ENCODE peak calls at places on chromosomes 7 and 10, in six cellular contexts. F is SK-N-SH, B is hepatocyte, L is right cardiac atrium, H is right lobe of liver, S is stomach. P is an unnamed sample.

GRCh38 chr7:66778201-66778600 is 37.7 kb downstream of the RABGEF1 start:
- DNase-seq in F (no peak), B (no peak), L (no peak), H (no peak), S (no peak), P (no peak)

GRCh38 chr10:110783509-110784103 is 88.1 kb upstream of the PDCD4 start:
- DNase-seq in F (no peak), B (no peak), L (peak; percentile 62), H (no peak), S (no peak), P (no peak)

GRCh38 chr10:15378569-15378968 is 7.5 kb upstream of the FAM171A1 start:
- DNase-seq in F (no peak), B (no peak), L (no peak), H (no peak), S (no peak), P (no peak)

GRCh38 chr10:72016608-72017310 is 52.6 kb downstream of the CHST3 start:
- DNase-seq in F (no peak), B (no peak), L (peak; percentile 74), H (no peak), S (peak; percentile 60), P (peak; percentile 68)

GRCh38 chr10:115167716-115168115 is 74.6 kb downstream of the ATRNL1 start:
- DNase-seq in F (no peak), B (no peak), L (no peak), H (no peak), S (no peak), P (no peak)

GRCh38 chr7:28615091-28615490 is 202.8 kb downstream of the CREB5 start:
- DNase-seq in F (no peak), B (no peak), L (peak; percentile 43), H (no peak), S (no peak), P (no peak)

GRCh38 chr10:69479241-69479730 is 28.0 kb downstream of the TSPAN15 start:
- DNase-seq in F (peak; percentile 56), B (no peak), L (peak; percentile 70), H (no peak), S (no peak), P (peak; percentile 51)

GRCh38 chr10:72226418-72227027 is 10.4 kb upstream of the ASCC1 start:
- DNase-seq in F (no peak), B (no peak), L (no peak), H (no peak), S (no peak), P (no peak)

GRCh38 chr7:18356195-18356645 is 139.3 kb upstream of the HDAC9 start:
- DNase-seq in F (peak; percentile 34), B (peak; percentile 23), L (no peak), H (no peak), S (no peak), P (no peak)

GRCh38 chr10:60187691-60188090 is 202.0 kb downstream of the ANK3 start:
- DNase-seq in F (no peak), B (no peak), L (no peak), H (no peak), S (no peak), P (no peak)

GRCh38 chr7:25382175-25382574 is 153.9 kb upstream of the NPVF start:
- DNase-seq in F (no peak), B (no peak), L (no peak), H (no peak), S (no peak), P (no peak)

GRCh38 chr7:26535483-26536069 is 243.9 kb downstream of the SNX10 start:
- DNase-seq in F (peak; percentile 40), B (no peak), L (no peak), H (no peak), S (no peak), P (no peak)

GRCh38 chr10:36636285-36636839 is 489.0 kb upstream of the ANKRD30A start:
- DNase-seq in F (no peak), B (no peak), L (no peak), H (no peak), S (no peak), P (no peak)

GRCh38 chr7:50835156-50835555 is 52.5 kb upstream of the GRB10 start:
- DNase-seq in F (no peak), B (no peak), L (no peak), H (no peak), S (no peak), P (no peak)

GRCh38 chr10:60942604-60943269 is 1.2 kb downstream of the RHOBTB1 start:
- DNase-seq in F (peak; percentile 16), B (peak; percentile 65), L (peak; percentile 82), H (peak; percentile 64), S (peak; percentile 37), P (peak; percentile 36)

GRCh38 chr7:151236406-151236805 is 4.1 kb downstream of the CHPF2 start:
- DNase-seq in F (no peak), B (no peak), L (no peak), H (no peak), S (no peak), P (no peak)

GRCh38 chr7:101169838-101170531 is 4.6 kb upstream of the VGF start:
- DNase-seq in F (peak; percentile 94), B (peak; percentile 80), L (peak; percentile 86), H (peak; percentile 75), S (peak; percentile 75), P (peak; percentile 80)

GRCh38 chr10:124690971-124691370 is 53.2 kb downstream of the FAM53B start:
- DNase-seq in F (no peak), B (no peak), L (no peak), H (no peak), S (no peak), P (no peak)

GRCh38 chr7:104098890-104099289 is 108.9 kb downstream of the ORC5 start:
- DNase-seq in F (no peak), B (no peak), L (no peak), H (no peak), S (no peak), P (no peak)

GRCh38 chr7:79820387-79820786 is 314.2 kb upstream of the GNAI1 start:
- DNase-seq in F (peak; percentile 52), B (peak; percentile 70), L (peak; percentile 92), H (peak; percentile 33), S (no peak), P (peak; percentile 15)

GRCh38 chr10:82240408-82240807 is 365.4 kb downstream of the NRG3 start:
- DNase-seq in F (no peak), B (no peak), L (no peak), H (no peak), S (no peak), P (no peak)

GRCh38 chr7:78055579-78055978 is 257.0 kb downstream of the PHTF2 start:
- DNase-seq in F (no peak), B (no peak), L (no peak), H (no peak), S (no peak), P (no peak)

GRCh38 chr7:134362587-134363483 is 46.1 kb upstream of the SLC35B4 start:
- DNase-seq in F (no peak), B (no peak), L (no peak), H (peak; percentile 62), S (no peak), P (no peak)

DNA sequence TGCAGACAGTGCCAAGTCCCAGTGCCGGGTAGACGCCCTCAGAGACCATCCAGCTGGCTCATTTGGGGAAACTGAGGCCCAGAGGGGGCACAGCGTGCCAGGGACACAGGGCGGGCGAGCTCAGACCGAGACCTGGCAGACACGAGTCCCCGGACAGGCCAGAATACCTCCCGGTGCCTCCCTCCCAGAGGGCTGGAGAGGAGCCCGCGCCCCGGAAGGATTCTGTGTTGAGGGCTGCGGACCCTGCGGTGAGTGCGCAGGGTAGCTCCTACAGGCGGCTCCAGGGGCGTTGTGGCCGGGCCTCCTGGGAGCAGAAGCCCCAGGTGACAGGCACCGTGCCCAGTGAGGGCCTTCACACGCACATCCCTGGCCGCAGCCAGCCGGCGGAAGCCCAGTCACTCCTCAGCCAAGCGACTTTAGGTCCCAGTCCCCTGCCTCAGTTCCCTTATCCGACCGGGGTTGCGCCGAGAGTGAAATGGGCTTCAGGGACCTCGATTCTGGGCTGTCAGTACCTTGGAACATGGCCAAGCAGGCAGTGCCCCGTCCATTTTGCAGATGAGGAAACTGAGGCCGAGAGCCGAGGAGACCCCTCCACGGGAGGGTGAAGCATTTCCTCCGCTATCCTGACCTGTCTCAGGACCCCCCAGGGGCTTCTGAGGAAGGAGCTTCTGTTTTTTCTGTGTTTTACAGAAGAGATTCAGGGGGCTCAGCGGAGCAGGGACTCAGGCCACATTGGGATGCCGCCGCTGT is 73.6 kb downstream of the ELFN1 start:
- DNase-seq in F (peak; percentile 66), B (no peak), L (no peak), H (no peak), S (no peak), P (no peak)
- H3K4me3 ChIP-seq in F (no peak overlapping the region), B (no peak overlapping the region), L (no peak overlapping the region), H (no peak overlapping the region), S (no peak overlapping the region), P (no peak overlapping the region)

DNA sequence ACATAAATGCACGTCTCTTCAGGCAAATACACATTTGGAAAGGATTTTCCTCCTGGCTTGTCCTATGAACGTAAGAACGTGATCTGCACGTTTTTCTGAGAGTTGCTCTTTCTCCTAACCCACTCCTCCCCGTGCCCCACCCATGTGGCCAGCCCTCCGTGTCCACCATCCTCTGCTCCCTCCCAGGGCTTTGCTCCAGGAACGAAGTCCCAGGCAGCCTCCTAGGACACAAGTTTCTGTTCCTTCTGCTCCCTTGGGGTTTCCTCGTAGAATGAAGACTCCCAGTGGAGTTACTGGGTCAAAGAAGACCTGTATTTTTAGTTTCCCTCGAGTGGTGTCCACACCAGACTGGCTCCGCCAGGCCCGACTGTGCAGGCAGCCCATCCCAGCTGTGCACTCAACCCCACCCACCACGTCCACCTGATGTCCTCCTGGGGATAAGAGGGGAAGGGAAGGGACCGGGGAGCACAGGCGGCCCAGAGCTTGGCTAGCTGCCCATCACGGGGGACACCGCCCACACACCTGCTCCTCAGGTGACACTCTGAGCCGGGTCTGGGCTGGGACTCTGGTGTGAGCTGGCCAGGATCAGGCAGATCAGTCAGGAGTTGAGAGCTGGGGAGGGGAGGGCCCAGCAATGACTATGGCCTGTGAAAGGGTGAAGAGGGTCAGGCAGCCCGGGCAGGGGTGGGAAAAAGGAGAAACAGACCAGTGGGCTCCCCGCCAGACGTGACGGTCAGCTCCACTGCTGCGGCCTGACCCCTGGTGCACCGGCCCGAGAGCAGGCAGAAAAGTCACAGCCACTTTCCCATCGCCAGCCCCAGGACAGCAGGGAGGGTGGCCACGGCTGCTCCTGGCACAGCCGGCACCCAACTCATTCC is 54.3 kb upstream of the PPP2R2D start:
- DNase-seq in F (no peak), B (no peak), L (no peak), H (no peak), S (no peak), P (peak; percentile 45)
- H3K27me3 ChIP-seq in F (no peaks in the 10 kb centered on the region), B (no peaks in the 10 kb centered on the region), L (no peaks in the 10 kb centered on the region), H (no peaks in the 10 kb centered on the region), S (peaks cover 12% of the 10 kb centered on the region), P (peaks cover 27% of the 10 kb centered on the region)

GRCh38 chr10:132962623-132963429 is 20.5 kb upstream of the CFAP46 start:
- DNase-seq in F (no peak), B (no peak), L (no peak), H (no peak), S (no peak), P (no peak)
- H3K4me3 ChIP-seq in F (peak overlapping the region; percentile 43), B (peak overlapping the region; percentile 54), L (peak overlapping the region; percentile 61), H (peak overlapping the region; percentile 45), S (peak overlapping the region; percentile 53), P (peak overlapping the region; percentile 62)

DNA sequence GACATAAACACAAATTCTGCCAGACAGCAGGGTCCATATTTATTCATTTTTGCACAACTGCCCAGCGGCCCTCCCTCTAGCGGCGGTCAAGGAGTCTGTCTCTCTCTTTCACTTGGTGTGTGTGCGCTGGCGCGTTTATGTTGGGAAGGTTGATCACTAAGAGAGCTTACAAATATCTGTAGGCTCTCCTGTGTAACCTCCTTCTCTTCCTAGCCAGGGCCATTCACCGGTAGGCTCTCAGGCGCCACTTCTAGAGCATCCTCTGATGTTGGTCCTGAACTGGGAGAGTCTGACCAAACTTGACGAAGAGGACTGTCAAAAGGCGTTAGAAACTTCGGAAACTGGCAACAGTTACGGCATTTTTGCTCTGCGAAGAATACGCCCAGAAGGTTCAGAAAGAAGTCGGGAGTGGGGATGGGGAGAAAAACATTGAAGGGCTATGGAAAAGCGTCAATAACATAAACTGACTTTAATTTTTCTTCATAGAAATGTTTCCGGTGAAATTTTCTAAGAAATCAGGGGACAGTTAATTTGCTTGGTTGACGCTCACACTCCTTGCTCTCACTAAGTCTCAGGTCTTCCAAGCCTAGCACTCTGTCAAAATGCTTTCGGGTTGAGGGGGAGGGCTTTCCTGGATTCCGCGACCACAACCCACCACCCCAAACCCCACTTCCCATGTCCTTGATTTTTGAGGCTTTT is 731.1 kb downstream of the ZWINT start:
- DNase-seq in F (peak; percentile 64), B (peak; percentile 77), L (peak; percentile 62), H (peak; percentile 32), S (peak; percentile 55), P (no peak)
- H3K27me3 ChIP-seq in F (peaks cover 8% of the 10 kb centered on the region), B (peaks cover 22% of the 10 kb centered on the region), L (no peaks in the 10 kb centered on the region), H (no peaks in the 10 kb centered on the region), S (peaks cover 35% of the 10 kb centered on the region), P (no peaks in the 10 kb centered on the region)